ENCODE peak calls at places on chromosome 9, in four cellular contexts. One of them, this sample, is unnamed.

GRCh38 chr9:116202219-116202912 is 48.8 kb downstream of the PAPPA start:
- DNase-seq in CMK: no peak
- DNase-seq in smooth muscle cell of the brain vasculature: no peak
- DNase-seq in naive thymus-derived CD8-positive, alpha-beta T cell: no peak
- DNase-seq in this sample: no peak

GRCh38 chr9:79570449-79571308 is 1.1 kb upstream of the TLE4 start:
- DNase-seq in CMK: no peak
- DNase-seq in smooth muscle cell of the brain vasculature: no peak
- DNase-seq in naive thymus-derived CD8-positive, alpha-beta T cell: peak
- DNase-seq in this sample: peak

GRCh38 chr9:130358928-130359327 is 85.8 kb upstream of the ASS1 start:
- DNase-seq in CMK: no peak
- DNase-seq in smooth muscle cell of the brain vasculature: no peak
- DNase-seq in naive thymus-derived CD8-positive, alpha-beta T cell: no peak
- DNase-seq in this sample: no peak

GRCh38 chr9:32430720-32431119 is 46.3 kb downstream of the ACO1 start:
- DNase-seq in CMK: no peak
- DNase-seq in smooth muscle cell of the brain vasculature: no peak
- DNase-seq in naive thymus-derived CD8-positive, alpha-beta T cell: no peak
- DNase-seq in this sample: no peak

GRCh38 chr9:96020822-96021615 is 145.5 kb downstream of the ERCC6L2 start:
- DNase-seq in CMK: no peak
- DNase-seq in smooth muscle cell of the brain vasculature: no peak
- DNase-seq in naive thymus-derived CD8-positive, alpha-beta T cell: peak
- DNase-seq in this sample: no peak

GRCh38 chr9:13220837-13221236 is 58.7 kb downstream of the MPDZ start:
- DNase-seq in CMK: no peak
- DNase-seq in smooth muscle cell of the brain vasculature: no peak
- DNase-seq in naive thymus-derived CD8-positive, alpha-beta T cell: no peak
- DNase-seq in this sample: no peak

GRCh38 chr9:127838375-127839078 is 15.9 kb downstream of the ENG start:
- DNase-seq in CMK: no peak
- DNase-seq in smooth muscle cell of the brain vasculature: peak
- DNase-seq in naive thymus-derived CD8-positive, alpha-beta T cell: no peak
- DNase-seq in this sample: no peak

GRCh38 chr9:137021574-137021978 is 6.5 kb downstream of the ABCA2 start:
- DNase-seq in CMK: no peak
- DNase-seq in smooth muscle cell of the brain vasculature: no peak
- DNase-seq in naive thymus-derived CD8-positive, alpha-beta T cell: no peak
- DNase-seq in this sample: no peak

GRCh38 chr9:93079371-93079770 is 16.6 kb upstream of the CARD19 start:
- DNase-seq in CMK: no peak
- DNase-seq in smooth muscle cell of the brain vasculature: no peak
- DNase-seq in naive thymus-derived CD8-positive, alpha-beta T cell: no peak
- DNase-seq in this sample: no peak

GRCh38 chr9:90880669-90881068 is 79.0 kb downstream of the SYK start:
- DNase-seq in CMK: no peak
- DNase-seq in smooth muscle cell of the brain vasculature: no peak
- DNase-seq in naive thymus-derived CD8-positive, alpha-beta T cell: no peak
- DNase-seq in this sample: no peak

GRCh38 chr9:36074870-36075532 is 38.3 kb downstream of the RECK start:
- DNase-seq in CMK: no peak
- DNase-seq in smooth muscle cell of the brain vasculature: peak
- DNase-seq in naive thymus-derived CD8-positive, alpha-beta T cell: no peak
- DNase-seq in this sample: peak

GRCh38 chr9:131891578-131891977 is 151.7 kb upstream of the RAPGEF1 start:
- DNase-seq in CMK: no peak
- DNase-seq in smooth muscle cell of the brain vasculature: no peak
- DNase-seq in naive thymus-derived CD8-positive, alpha-beta T cell: no peak
- DNase-seq in this sample: no peak

GRCh38 chr9:112348257-112348992 is 15.0 kb upstream of the PTBP3 start:
- DNase-seq in CMK: no peak
- DNase-seq in smooth muscle cell of the brain vasculature: no peak
- DNase-seq in naive thymus-derived CD8-positive, alpha-beta T cell: peak
- DNase-seq in this sample: peak

GRCh38 chr9:127608104-127608966 is 3.7 kb upstream of the STXBP1 start:
- DNase-seq in CMK: no peak
- DNase-seq in smooth muscle cell of the brain vasculature: no peak
- DNase-seq in naive thymus-derived CD8-positive, alpha-beta T cell: peak
- DNase-seq in this sample: peak

GRCh38 chr9:106843361-106843760 is 19.6 kb upstream of the ZNF462 start:
- DNase-seq in CMK: no peak
- DNase-seq in smooth muscle cell of the brain vasculature: no peak
- DNase-seq in naive thymus-derived CD8-positive, alpha-beta T cell: no peak
- DNase-seq in this sample: no peak

GRCh38 chr9:137618105-137619067 is at the start of gene EHMT1:
- DNase-seq in CMK: peak
- DNase-seq in smooth muscle cell of the brain vasculature: peak
- DNase-seq in naive thymus-derived CD8-positive, alpha-beta T cell: peak
- DNase-seq in this sample: peak

GRCh38 chr9:123102380-123103113 is 69.1 kb downstream of the GPR21 start:
- DNase-seq in CMK: no peak
- DNase-seq in smooth muscle cell of the brain vasculature: no peak
- DNase-seq in naive thymus-derived CD8-positive, alpha-beta T cell: no peak
- DNase-seq in this sample: no peak

GRCh38 chr9:93133641-93134017 is 422 bp downstream of the NINJ1 start:
- DNase-seq in CMK: no peak
- DNase-seq in smooth muscle cell of the brain vasculature: no peak
- DNase-seq in naive thymus-derived CD8-positive, alpha-beta T cell: no peak
- DNase-seq in this sample: peak

GRCh38 chr9:82117025-82117424 is 128.5 kb downstream of the SPATA31D1 start:
- DNase-seq in CMK: no peak
- DNase-seq in smooth muscle cell of the brain vasculature: no peak
- DNase-seq in naive thymus-derived CD8-positive, alpha-beta T cell: no peak
- DNase-seq in this sample: no peak

GRCh38 chr9:37650873-37651768 is at the start of gene FRMPD1:
- DNase-seq in CMK: peak
- DNase-seq in smooth muscle cell of the brain vasculature: no peak
- DNase-seq in naive thymus-derived CD8-positive, alpha-beta T cell: peak
- DNase-seq in this sample: peak

GRCh38 chr9:2164268-2164667 is 149.1 kb downstream of the SMARCA2 start:
- DNase-seq in CMK: no peak
- DNase-seq in smooth muscle cell of the brain vasculature: no peak
- DNase-seq in naive thymus-derived CD8-positive, alpha-beta T cell: no peak
- DNase-seq in this sample: no peak